ENCODE peak calls at places on chromosome 21, in seven cellular contexts. M is H1, D is HCT116, Y is HepG2, O is SK-N-SH, E is GM12878, X is K562. S is an unnamed sample.

GRCh38 chr21:29613021-29613420 is 314.3 kb downstream of the BACH1 start:
- DNase-seq in M (no peak), D (no peak), Y (no peak), O (no peak), E (no peak), X (peak), S (no peak)

GRCh38 chr21:20570824-20571232 is 427.4 kb upstream of the NCAM2 start:
- DNase-seq in M (peak), D (no peak), Y (no peak), O (no peak), E (no peak), X (peak), S (no peak)

GRCh38 chr21:20739421-20739820 is 258.8 kb upstream of the NCAM2 start:
- DNase-seq in M (no peak), D (no peak), Y (no peak), O (peak), E (no peak), X (peak), S (peak)

GRCh38 chr21:40658237-40658636 is 188.7 kb downstream of the DSCAM start:
- DNase-seq in M (no peak), D (no peak), Y (no peak), O (no peak), E (no peak), X (no peak), S (no peak)

GRCh38 chr21:41170442-41170841 is 2.5 kb downstream of the BACE2 start:
- DNase-seq in M (no peak), D (no peak), Y (peak), O (peak), E (no peak), X (peak), S (peak)

GRCh38 chr21:43819511-43820405 is 30.4 kb downstream of the RRP1 start:
- DNase-seq in M (no peak), D (no peak), Y (no peak), O (no peak), E (no peak), X (no peak), S (no peak)

GRCh38 chr21:42873096-42873495 is 6.2 kb downstream of the WDR4 start:
- DNase-seq in M (no peak), D (no peak), Y (no peak), O (no peak), E (no peak), X (no peak), S (no peak)

GRCh38 chr21:21230672-21231071 is 232.5 kb downstream of the NCAM2 start:
- DNase-seq in M (no peak), D (no peak), Y (no peak), O (no peak), E (no peak), X (no peak), S (peak)

GRCh38 chr21:33019885-33020557 is 5.7 kb upstream of the OLIG2 start:
- DNase-seq in M (no peak), D (no peak), Y (no peak), O (peak), E (no peak), X (no peak), S (no peak)

GRCh38 chr21:41778974-41779600 is 12.2 kb upstream of the RIPK4 start:
- DNase-seq in M (no peak), D (no peak), Y (peak), O (no peak), E (no peak), X (no peak), S (no peak)

GRCh38 chr21:41894922-41895557 is 15.9 kb upstream of the PRDM15 start:
- DNase-seq in M (no peak), D (no peak), Y (no peak), O (no peak), E (no peak), X (peak), S (no peak)

GRCh38 chr21:25039461-25040380 is 567.6 kb downstream of the MRPL39 start:
- DNase-seq in M (no peak), D (no peak), Y (no peak), O (no peak), E (peak), X (no peak), S (no peak)

GRCh38 chr21:43733529-43734071 is 14.7 kb downstream of the PDXK start:
- DNase-seq in M (no peak), D (no peak), Y (no peak), O (no peak), E (no peak), X (no peak), S (no peak)

GRCh38 chr21:37009740-37010341 is 3.3 kb downstream of the RIPPLY3 start:
- DNase-seq in M (peak), D (peak), Y (peak), O (peak), E (peak), X (peak), S (peak)

GRCh38 chr21:42227909-42228708 is 9.2 kb downstream of the ABCG1 start:
- DNase-seq in M (no peak), D (peak), Y (peak), O (peak), E (peak), X (peak), S (peak)

GRCh38 chr21:43728467-43729390 is 9.8 kb downstream of the PDXK start:
- DNase-seq in M (peak), D (peak), Y (peak), O (peak), E (peak), X (peak), S (no peak)

GRCh38 chr21:37237764-37238163 is 29.4 kb downstream of the VPS26C start:
- DNase-seq in M (no peak), D (no peak), Y (no peak), O (no peak), E (no peak), X (no peak), S (no peak)

GRCh38 chr21:31927872-31928476 is 55.2 kb downstream of the HUNK start:
- DNase-seq in M (no peak), D (no peak), Y (no peak), O (no peak), E (no peak), X (no peak), S (no peak)

GRCh38 chr21:41861255-41861654 is 17.9 kb downstream of the PRDM15 start:
- DNase-seq in M (no peak), D (no peak), Y (no peak), O (no peak), E (no peak), X (no peak), S (no peak)

GRCh38 chr21:41247561-41247968 is 69.0 kb upstream of the FAM3B start:
- DNase-seq in M (no peak), D (no peak), Y (peak), O (no peak), E (no peak), X (peak), S (no peak)

GRCh38 chr21:15224346-15225086 is 159.7 kb upstream of the NRIP1 start:
- DNase-seq in M (no peak), D (peak), Y (no peak), O (no peak), E (no peak), X (no peak), S (no peak)

GRCh38 chr21:36320421-36321324 is 676 bp downstream of the MORC3 start:
- DNase-seq in M (no peak), D (peak), Y (peak), O (peak), E (peak), X (peak), S (peak)

GRCh38 chr21:42047821-42048613 is 23.1 kb upstream of the UMODL1 start:
- DNase-seq in M (no peak), D (no peak), Y (no peak), O (no peak), E (no peak), X (no peak), S (no peak)

GRCh38 chr21:26405071-26405470 is 168.0 kb downstream of the CYYR1 start:
- DNase-seq in M (no peak), D (no peak), Y (no peak), O (no peak), E (no peak), X (no peak), S (peak)

GRCh38 chr21:41927727-41928409 is 25.9 kb downstream of the C2CD2 start:
- DNase-seq in M (no peak), D (no peak), Y (no peak), O (no peak), E (no peak), X (no peak), S (no peak)

GRCh38 chr21:43268804-43269186 is 100.0 kb downstream of the CRYAA start:
- DNase-seq in M (no peak), D (no peak), Y (no peak), O (no peak), E (no peak), X (no peak), S (no peak)

GRCh38 chr21:42398414-42399030 is 2.7 kb upstream of the TMPRSS3 start:
- DNase-seq in M (no peak), D (no peak), Y (no peak), O (no peak), E (no peak), X (no peak), S (no peak)

GRCh38 chr21:42424848-42425602 is 21.3 kb downstream of the UBASH3A start:
- DNase-seq in M (no peak), D (no peak), Y (no peak), O (no peak), E (no peak), X (no peak), S (no peak)

GRCh38 chr21:41762753-41763152 is 4.1 kb downstream of the RIPK4 start:
- DNase-seq in M (no peak), D (no peak), Y (no peak), O (no peak), E (no peak), X (no peak), S (no peak)

GRCh38 chr21:21232320-21232719 is 234.1 kb downstream of the NCAM2 start:
- DNase-seq in M (no peak), D (no peak), Y (no peak), O (peak), E (no peak), X (no peak), S (no peak)

DNA sequence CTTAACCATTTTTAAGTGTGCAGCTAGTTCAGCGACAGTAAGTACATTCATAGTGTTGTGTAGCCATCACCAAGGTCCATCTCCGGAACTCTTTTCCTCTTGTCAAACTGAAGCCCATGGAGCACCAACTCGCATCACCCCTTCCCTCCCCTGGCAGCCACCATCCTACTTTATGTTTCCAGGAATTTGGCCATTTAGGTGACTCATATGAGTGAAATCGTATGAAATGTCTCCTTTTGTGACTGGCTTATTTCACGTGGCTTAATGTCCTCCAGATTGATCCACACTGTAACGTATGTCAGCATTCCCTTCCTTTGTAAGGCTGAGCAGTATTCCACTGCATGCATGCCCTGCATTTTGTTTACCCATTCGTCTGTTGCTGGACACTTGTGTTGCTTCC is 2.5 kb downstream of the COL6A2 start:
- DNase-seq in M (no peak), D (no peak), Y (no peak), O (no peak), E (no peak), X (no peak), S (no peak)
- TF ChIP-seq JUND in M (no peak), D (no peak), Y (no peak), O (no peak), E (no peak), X (no peak), S (no peak)

DNA sequence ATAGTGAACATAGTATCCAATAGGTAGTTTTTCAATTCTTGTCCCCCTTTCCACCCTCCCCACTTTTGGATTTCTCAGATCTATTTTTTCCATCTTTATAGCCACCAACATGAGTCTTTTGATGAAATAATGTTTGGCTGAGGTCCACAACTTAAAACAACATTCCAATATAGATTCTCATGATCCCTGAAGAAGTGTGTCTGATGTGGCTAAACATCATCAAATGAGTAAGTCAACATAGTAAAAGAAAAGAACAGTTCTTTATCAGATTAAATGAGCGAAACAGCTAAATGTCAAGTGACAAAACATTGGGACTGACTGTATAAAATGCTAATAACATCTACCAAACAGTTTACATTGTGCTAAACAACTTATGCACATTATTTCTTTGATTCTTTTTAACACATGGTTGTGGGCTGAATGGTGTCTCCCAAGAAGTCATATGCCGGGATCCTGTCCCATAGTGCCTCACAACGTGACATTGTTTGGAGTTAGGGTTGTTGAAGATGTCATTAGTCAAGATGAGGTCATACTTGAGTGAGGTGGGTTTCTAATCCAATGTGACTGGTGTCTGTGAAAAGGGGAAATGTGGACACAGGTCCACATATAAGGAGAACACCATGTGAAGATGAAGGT is 453.6 kb downstream of the LTN1 start:
- DNase-seq in M (no peak), D (no peak), Y (no peak), O (no peak), E (no peak), X (no peak), S (peak)
- TF ChIP-seq JUND in M (no peak), D (no peak), Y (no peak), O (peak), E (no peak), X (no peak), S (no peak)

GRCh38 chr21:38533887-38534286 is 35.6 kb upstream of the ERG start:
- DNase-seq in M (no peak), D (no peak), Y (no peak), O (no peak), E (no peak), X (no peak), S (no peak)
- TF ChIP-seq JUND in M (no peak), D (no peak), Y (no peak), O (no peak), E (no peak), X (no peak), S (no peak)

GRCh38 chr21:34802180-34802899 is 133.5 kb downstream of the CLIC6 start:
- DNase-seq in M (no peak), D (no peak), Y (no peak), O (no peak), E (no peak), X (no peak), S (no peak)
- TF ChIP-seq JUND in M (no peak), D (no peak), Y (no peak), O (no peak), E (no peak), X (no peak), S (no peak)

GRCh38 chr21:45041351-45041805 is 33.0 kb upstream of the ADARB1 start:
- DNase-seq in M (no peak), D (no peak), Y (no peak), O (no peak), E (no peak), X (no peak), S (no peak)

GRCh38 chr21:45042664-45043161 is 31.7 kb upstream of the ADARB1 start:
- DNase-seq in M (no peak), D (no peak), Y (no peak), O (no peak), E (no peak), X (no peak), S (no peak)

GRCh38 chr21:45045481-45045880 is 28.9 kb upstream of the ADARB1 start:
- DNase-seq in M (no peak), D (no peak), Y (no peak), O (no peak), E (no peak), X (no peak), S (no peak)

GRCh38 chr21:45041984-45042663 is 32.3 kb upstream of the ADARB1 start:
- DNase-seq in M (no peak), D (no peak), Y (no peak), O (no peak), E (no peak), X (no peak), S (no peak)

GRCh38 chr21:45043541-45044020 is 30.8 kb upstream of the ADARB1 start:
- DNase-seq in M (no peak), D (no peak), Y (no peak), O (no peak), E (no peak), X (no peak), S (no peak)
- TF ChIP-seq JUND in M (no peak), D (no peak), Y (no peak), O (no peak), E (no peak), X (no peak), S (no peak)

GRCh38 chr21:27562303-27562702 is 595.4 kb upstream of the ADAMTS5 start:
- DNase-seq in M (no peak), D (no peak), Y (no peak), O (no peak), E (no peak), X (no peak), S (no peak)

GRCh38 chr21:27555996-27556395 is 589.1 kb upstream of the ADAMTS5 start:
- DNase-seq in M (no peak), D (no peak), Y (no peak), O (no peak), E (no peak), X (no peak), S (no peak)

GRCh38 chr21:27564684-27565280 is 597.9 kb upstream of the ADAMTS5 start:
- DNase-seq in M (peak), D (no peak), Y (no peak), O (peak), E (no peak), X (peak), S (peak)

GRCh38 chr21:27565418-27565817 is 598.5 kb upstream of the ADAMTS5 start:
- DNase-seq in M (no peak), D (no peak), Y (no peak), O (no peak), E (no peak), X (no peak), S (no peak)

GRCh38 chr21:27561116-27561515 is 594.2 kb upstream of the ADAMTS5 start:
- DNase-seq in M (no peak), D (no peak), Y (no peak), O (no peak), E (no peak), X (no peak), S (no peak)
- TF ChIP-seq JUND in M (no peak), D (no peak), Y (no peak), O (no peak), E (no peak), X (no peak), S (no peak)

GRCh38 chr21:34184232-34184631 is 110.9 kb downstream of the MRPS6 start:
- DNase-seq in M (no peak), D (no peak), Y (no peak), O (no peak), E (no peak), X (no peak), S (no peak)

GRCh38 chr21:34180826-34181359 is 107.5 kb downstream of the MRPS6 start:
- DNase-seq in M (no peak), D (no peak), Y (peak), O (no peak), E (no peak), X (no peak), S (no peak)

GRCh38 chr21:34181418-34181817 is 108.0 kb downstream of the MRPS6 start:
- DNase-seq in M (no peak), D (no peak), Y (no peak), O (no peak), E (no peak), X (peak), S (no peak)

GRCh38 chr21:34183331-34183928 is 110.1 kb downstream of the MRPS6 start:
- DNase-seq in M (no peak), D (no peak), Y (no peak), O (no peak), E (no peak), X (no peak), S (no peak)

DNA sequence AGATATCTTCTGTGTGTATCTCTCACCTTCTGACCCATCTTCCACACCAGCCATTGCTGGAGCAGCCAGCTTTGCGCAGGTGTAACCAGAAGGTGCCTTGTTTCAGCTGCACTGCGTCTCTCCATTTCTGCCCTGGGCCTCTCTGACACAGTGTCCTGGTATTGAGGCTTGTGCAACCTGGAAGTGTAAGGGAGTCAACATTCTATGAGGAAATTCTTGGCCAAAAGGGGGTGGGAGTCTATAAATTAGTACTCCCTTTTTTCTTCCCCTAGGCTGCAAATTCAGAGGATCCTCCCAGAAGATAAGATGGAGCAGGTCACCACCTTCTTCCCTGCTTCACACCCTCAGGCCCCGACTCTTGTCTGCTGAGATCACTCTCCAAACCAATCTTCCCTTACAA is 109.1 kb downstream of the MRPS6 start:
- DNase-seq in M (no peak), D (no peak), Y (no peak), O (no peak), E (no peak), X (no peak), S (no peak)
- TF ChIP-seq JUND in M (no peak), D (no peak), Y (no peak), O (no peak), E (no peak), X (no peak), S (no peak)

GRCh38 chr21:19433623-19434022 is 1030.0 kb upstream of the TMPRSS15 start:
- DNase-seq in M (no peak), D (no peak), Y (no peak), O (no peak), E (no peak), X (peak), S (no peak)
- TF ChIP-seq JUND in M (no peak), D (no peak), Y (no peak), O (no peak), E (no peak), X (no peak), S (no peak)

GRCh38 chr21:16376673-16377072 is 646.9 kb downstream of the USP25 start:
- DNase-seq in M (no peak), D (no peak), Y (no peak), O (no peak), E (no peak), X (no peak), S (no peak)

GRCh38 chr21:16372546-16372945 is 642.8 kb downstream of the USP25 start:
- DNase-seq in M (no peak), D (no peak), Y (no peak), O (no peak), E (no peak), X (no peak), S (no peak)

GRCh38 chr21:16377120-16377658 is 647.4 kb downstream of the USP25 start:
- DNase-seq in M (no peak), D (no peak), Y (no peak), O (no peak), E (no peak), X (no peak), S (no peak)

GRCh38 chr21:16378570-16378969 is 648.8 kb downstream of the USP25 start:
- DNase-seq in M (no peak), D (no peak), Y (no peak), O (no peak), E (no peak), X (no peak), S (no peak)

DNA sequence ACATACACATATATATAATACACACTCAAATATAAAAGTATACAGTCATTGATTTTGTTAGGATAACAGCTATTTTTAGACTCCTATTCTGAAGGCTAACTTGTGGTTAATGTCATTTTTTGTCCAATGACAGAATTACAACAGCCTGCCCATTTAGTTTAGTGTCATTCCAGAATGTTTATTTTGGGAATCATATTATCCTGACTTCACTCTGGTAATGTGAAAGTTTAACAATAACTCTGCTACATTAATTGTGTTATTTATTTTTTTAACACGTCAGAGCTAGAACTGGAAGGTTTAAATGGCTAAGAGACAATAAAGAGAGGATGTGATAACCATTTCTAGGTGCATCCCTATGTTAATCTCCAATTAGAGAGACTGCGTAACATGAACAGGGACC is 648.1 kb downstream of the USP25 start:
- DNase-seq in M (no peak), D (no peak), Y (no peak), O (no peak), E (no peak), X (no peak), S (no peak)
- TF ChIP-seq JUND in M (no peak), D (no peak), Y (no peak), O (no peak), E (no peak), X (no peak), S (no peak)

S was measured in T47D.